ENCODE peak calls at places on chromosomes 16 and 17, in five cellular contexts. X is GM10248, W is fibroblast of mammary gland, Y is lung, P is Peyer's patch. U is an unnamed sample.

GRCh38 chr16:1825864-1826690 is 548 bp downstream of the HAGH start:
- DNase-seq in P (peak), X (peak), Y (no peak), W (peak), U (peak)

GRCh38 chr16:59259074-59259963 is 525.2 kb upstream of the GOT2 start:
- DNase-seq in Y (no peak), P (no peak), X (no peak), W (no peak), U (no peak)

GRCh38 chr17:57902800-57903759 is 52.1 kb downstream of the CUEDC1 start:
- DNase-seq in W (peak), P (peak), X (peak), Y (peak), U (peak)

GRCh38 chr17:70365098-70365583 is 195.8 kb downstream of the KCNJ2 start:
- DNase-seq in Y (no peak), W (peak), X (peak), P (no peak), U (peak)

GRCh38 chr17:41360291-41360995 is 9.2 kb downstream of the KRT33B start:
- DNase-seq in W (peak), P (no peak), X (no peak), Y (no peak), U (no peak)

GRCh38 chr17:47714773-47715396 is 18.2 kb upstream of the TBX21 start:
- DNase-seq in P (no peak), X (peak), Y (no peak), W (no peak), U (peak)

GRCh38 chr16:73032548-73033270 is 15.2 kb downstream of the ZFHX3 start:
- DNase-seq in P (no peak), W (no peak), Y (no peak), X (peak), U (peak)

GRCh38 chr16:53892155-53892554 is 188.2 kb downstream of the FTO start:
- DNase-seq in Y (peak), W (peak), X (peak), P (no peak), U (peak)

GRCh38 chr16:57828272-57829161 is 26.2 kb upstream of the KIFC3 start:
- DNase-seq in W (no peak), Y (no peak), X (no peak), P (no peak), U (no peak)

GRCh38 chr16:56938664-56939513 is 6.9 kb downstream of the HERPUD1 start:
- DNase-seq in P (no peak), Y (no peak), X (no peak), W (peak), U (no peak)

GRCh38 chr17:17402558-17402957 is 74.2 kb upstream of the MED9 start:
- DNase-seq in P (no peak), X (no peak), W (no peak), Y (no peak), U (no peak)

GRCh38 chr17:18968945-18969887 is 17.3 kb downstream of the SLC5A10 start:
- DNase-seq in X (no peak), W (peak), P (peak), Y (peak), U (no peak)

GRCh38 chr17:39820541-39820940 is 43.6 kb downstream of the IKZF3 start:
- DNase-seq in X (no peak), W (no peak), Y (no peak), P (no peak), U (no peak)

GRCh38 chr17:40100419-40100668 is at the start of gene NR1D1:
- DNase-seq in Y (no peak), P (no peak), W (no peak), X (no peak), U (no peak)

GRCh38 chr17:28313841-28314240 is 5.2 kb upstream of the TMEM97 start:
- DNase-seq in P (no peak), X (no peak), W (no peak), Y (no peak), U (no peak)

GRCh38 chr16:55297062-55297909 is 26.7 kb upstream of the IRX6 start:
- DNase-seq in P (no peak), W (peak), X (no peak), Y (no peak), U (no peak)

GRCh38 chr16:66618588-66618987 is 14.1 kb downstream of the CMTM3 start:
- DNase-seq in Y (no peak), X (no peak), W (peak), P (no peak), U (no peak)

GRCh38 chr16:63188076-63188771 is 1152.0 kb upstream of the CDH8 start:
- DNase-seq in W (no peak), P (no peak), Y (no peak), X (no peak), U (no peak)

GRCh38 chr17:49218941-49219913 is 8.7 kb downstream of the ABI3 start:
- DNase-seq in Y (no peak), W (no peak), X (peak), P (no peak), U (peak)

GRCh38 chr16:90084215-90084614 is 7.1 kb upstream of the PRDM7 start:
- DNase-seq in P (no peak), X (no peak), W (no peak), Y (no peak), U (no peak)

GRCh38 chr17:44552361-44552760 is 4.9 kb upstream of the FZD2 start:
- DNase-seq in X (no peak), W (no peak), P (peak), Y (no peak), U (no peak)

GRCh38 chr16:53899471-53899870 is 195.5 kb downstream of the FTO start:
- DNase-seq in X (no peak), P (no peak), Y (no peak), W (peak), U (no peak)

GRCh38 chr16:87586201-87586782 is 16.0 kb upstream of the JPH3 start:
- DNase-seq in Y (no peak), P (no peak), W (no peak), X (no peak), U (no peak)

GRCh38 chr17:32515677-32516383 is 29.0 kb downstream of the CDK5R1 start:
- DNase-seq in Y (no peak), X (peak), P (no peak), W (no peak), U (peak)

DNA sequence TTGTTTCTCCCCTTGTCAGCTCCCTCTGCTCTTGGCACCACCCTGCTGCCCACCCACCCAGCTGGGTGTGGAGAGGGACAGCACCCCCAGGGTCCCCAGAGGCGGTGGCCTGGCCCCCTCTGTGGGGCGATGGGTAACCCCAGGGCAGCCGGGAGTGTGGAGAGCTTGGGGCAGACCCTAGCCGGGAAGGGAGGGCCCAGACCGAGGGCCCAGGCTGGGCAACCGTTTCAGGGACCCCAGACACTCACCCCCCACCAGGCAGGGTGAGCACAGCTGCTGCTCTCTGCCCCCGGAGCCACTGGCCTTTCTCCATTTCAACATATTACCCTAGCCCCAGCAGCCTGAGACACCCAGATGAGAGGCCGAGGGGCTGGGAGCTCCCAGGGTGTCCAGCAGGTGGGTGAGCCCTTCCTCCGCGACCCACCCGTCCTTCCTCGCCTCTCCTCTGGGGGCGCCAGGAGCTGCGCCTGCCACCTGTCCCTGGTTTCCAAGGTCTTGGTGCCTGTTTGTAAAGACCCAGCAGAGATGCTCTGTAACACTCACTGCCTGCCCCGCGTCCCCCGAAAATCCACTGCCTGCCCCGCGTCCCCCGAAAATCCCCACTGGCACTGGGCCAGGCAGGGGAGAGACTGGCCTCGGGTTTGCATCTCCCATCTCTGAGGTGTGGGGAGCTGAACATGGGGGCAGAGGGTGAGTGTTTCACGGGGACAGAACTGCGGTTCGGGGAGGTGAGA is 45.4 kb downstream of the BAHCC1 start:
- DNase-seq in W (no peak), Y (no peak), P (no peak), X (peak), U (peak)
- TF ChIP-seq CTCF in W (peak), Y (no peak), P (no peak), X (peak), U (peak)

GRCh38 chr17:36835036-36835435 is 102.2 kb upstream of the LHX1 start:
- DNase-seq in X (no peak), P (no peak), W (no peak), Y (no peak), U (no peak)

GRCh38 chr17:36837193-36837592 is 100.1 kb upstream of the LHX1 start:
- DNase-seq in W (no peak), X (no peak), P (no peak), Y (no peak), U (no peak)

GRCh38 chr17:36839256-36839655 is 98.0 kb upstream of the LHX1 start:
- DNase-seq in W (no peak), Y (no peak), X (no peak), P (no peak), U (no peak)

GRCh38 chr17:36840796-36841195 is 96.5 kb upstream of the LHX1 start:
- DNase-seq in P (no peak), Y (no peak), W (no peak), X (no peak), U (no peak)

DNA sequence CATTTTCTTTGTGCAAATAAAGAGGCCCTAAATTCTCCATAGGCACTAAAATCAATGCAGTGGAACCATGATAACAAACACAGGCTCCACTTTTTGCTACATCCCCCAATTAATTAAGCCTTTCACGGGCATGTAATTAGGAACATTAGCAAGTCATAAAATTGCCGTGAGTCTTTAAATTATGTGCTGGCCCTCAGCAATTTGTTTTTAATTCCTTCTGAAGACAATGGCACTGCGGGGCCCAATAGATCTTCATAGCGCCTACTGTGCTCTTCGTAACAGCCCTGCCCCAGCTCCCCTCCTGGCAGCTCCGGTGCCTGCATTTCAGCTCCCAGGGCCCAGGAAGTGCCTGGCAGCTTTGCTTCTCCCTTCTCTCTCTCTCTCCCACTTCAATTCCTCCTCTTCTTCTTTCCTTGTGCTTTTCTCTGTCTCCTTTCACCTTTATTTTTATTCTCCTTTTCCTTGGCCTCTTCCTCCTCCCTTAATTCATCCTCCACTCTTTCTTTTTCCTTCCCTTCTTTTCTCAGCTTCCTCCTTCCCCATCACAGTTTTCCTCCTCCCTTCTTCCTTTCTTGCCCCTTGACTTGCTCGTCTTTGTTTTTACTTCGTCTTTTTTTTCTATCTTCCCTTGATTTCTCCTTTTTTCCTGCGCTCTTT is 99.5 kb upstream of the LHX1 start:
- DNase-seq in W (no peak), P (no peak), Y (no peak), X (no peak), U (no peak)
- TF ChIP-seq CTCF in W (no peak), P (no peak), Y (no peak), X (no peak), U (no peak)

GRCh38 chr16:48113471-48113870 is 42.3 kb downstream of the ABCC12 start:
- DNase-seq in P (no peak), X (no peak), Y (no peak), W (no peak), U (no peak)
- TF ChIP-seq CTCF in P (no peak), X (peak), Y (no peak), W (no peak), U (peak)

GRCh38 chr16:16171332-16171919 is 51.9 kb downstream of the ABCC6 start:
- DNase-seq in W (no peak), X (no peak), Y (no peak), P (no peak), U (no peak)

GRCh38 chr16:16166085-16166484 is 57.2 kb downstream of the ABCC6 start:
- DNase-seq in P (no peak), Y (no peak), X (no peak), W (no peak), U (no peak)

GRCh38 chr16:16166952-16167351 is 56.3 kb downstream of the ABCC6 start:
- DNase-seq in W (no peak), X (no peak), Y (no peak), P (no peak), U (no peak)

GRCh38 chr16:16169615-16170014 is 53.7 kb downstream of the ABCC6 start:
- DNase-seq in Y (no peak), P (no peak), W (no peak), X (no peak), U (no peak)

DNA sequence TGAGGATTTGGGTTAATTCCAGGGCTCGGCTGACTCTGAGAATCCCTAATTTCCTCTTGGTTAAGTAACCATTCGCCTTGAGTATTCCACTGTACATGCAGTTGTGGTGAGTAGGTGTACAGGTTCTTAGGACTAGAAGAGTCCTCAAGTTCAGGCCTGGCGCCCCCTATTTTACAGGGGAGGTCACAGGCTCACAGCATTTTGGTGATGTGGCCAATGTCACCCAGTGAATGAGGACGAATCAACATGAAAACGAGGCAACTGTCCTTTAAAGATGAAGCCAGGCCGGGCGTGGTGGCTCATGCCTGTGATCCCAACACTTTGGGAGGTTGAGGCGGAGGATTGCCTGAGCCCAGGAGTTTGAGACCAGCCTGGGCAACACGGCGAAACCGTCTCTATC is 55.4 kb downstream of the ABCC6 start:
- DNase-seq in Y (no peak), W (no peak), X (no peak), P (no peak), U (no peak)
- TF ChIP-seq CTCF in Y (no peak), W (no peak), X (no peak), P (no peak), U (peak)

DNA sequence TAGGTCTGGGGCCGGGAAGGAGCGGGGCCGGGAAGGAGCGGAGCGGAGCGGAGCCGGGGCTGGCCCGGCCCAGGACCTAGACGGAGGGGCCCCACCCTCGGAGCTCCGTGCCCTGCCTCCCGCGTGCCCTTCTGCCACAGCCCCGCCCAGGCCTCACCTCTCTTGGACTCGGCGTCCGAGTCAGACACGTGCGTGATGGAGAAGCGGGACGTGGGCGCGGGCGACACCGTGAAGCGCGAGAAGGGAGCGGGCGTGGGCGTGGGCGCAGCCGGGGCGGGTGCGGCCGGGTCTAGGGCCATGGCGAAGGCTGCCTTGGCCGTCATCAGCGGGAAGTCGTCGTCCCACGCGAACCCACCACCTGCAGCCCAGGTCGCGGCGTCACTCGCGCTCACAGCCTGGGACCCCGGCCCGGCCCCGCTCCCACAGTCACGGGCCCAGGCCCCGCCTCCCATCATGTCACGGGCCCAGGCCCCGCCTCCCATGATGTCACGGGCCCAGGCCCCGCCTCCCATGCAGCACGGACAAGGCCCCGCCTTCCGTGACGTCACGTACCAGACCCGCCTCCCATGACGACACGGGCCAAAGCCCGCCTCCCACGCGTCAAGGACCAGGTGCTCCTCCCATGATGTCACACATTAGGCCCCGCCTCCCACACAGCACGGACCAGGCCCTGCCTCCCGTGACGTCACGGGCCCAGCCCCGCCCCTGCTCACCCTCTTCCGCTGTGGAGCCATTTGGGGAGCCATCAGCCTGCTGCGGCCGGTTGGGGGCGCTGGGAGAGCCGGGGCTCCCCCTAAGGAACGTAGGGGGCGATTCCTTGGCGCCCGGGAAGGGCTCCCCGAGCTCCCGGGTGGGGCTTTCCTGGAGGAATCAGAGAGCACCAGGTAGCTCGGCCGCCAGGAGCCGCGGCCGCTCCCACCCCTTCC is 45.8 kb upstream of the PVALEF start:
- DNase-seq in X (peak), P (no peak), Y (peak), W (peak), U (peak)
- TF ChIP-seq CTCF in X (no peak), P (no peak), Y (no peak), W (no peak), U (no peak)

GRCh38 chr17:81257533-81257932 is 18.4 kb downstream of the NDUFAF8 start:
- DNase-seq in P (no peak), W (no peak), X (no peak), Y (no peak), U (no peak)

GRCh38 chr17:81252336-81253329 is 13.5 kb downstream of the NDUFAF8 start:
- DNase-seq in P (no peak), X (no peak), W (no peak), Y (no peak), U (no peak)

GRCh38 chr17:81253358-81254131 is 14.4 kb downstream of the NDUFAF8 start:
- DNase-seq in W (peak), Y (peak), P (no peak), X (peak), U (peak)

GRCh38 chr17:81256616-81257015 is 17.5 kb downstream of the NDUFAF8 start:
- DNase-seq in W (peak), P (no peak), X (no peak), Y (no peak), U (no peak)

DNA sequence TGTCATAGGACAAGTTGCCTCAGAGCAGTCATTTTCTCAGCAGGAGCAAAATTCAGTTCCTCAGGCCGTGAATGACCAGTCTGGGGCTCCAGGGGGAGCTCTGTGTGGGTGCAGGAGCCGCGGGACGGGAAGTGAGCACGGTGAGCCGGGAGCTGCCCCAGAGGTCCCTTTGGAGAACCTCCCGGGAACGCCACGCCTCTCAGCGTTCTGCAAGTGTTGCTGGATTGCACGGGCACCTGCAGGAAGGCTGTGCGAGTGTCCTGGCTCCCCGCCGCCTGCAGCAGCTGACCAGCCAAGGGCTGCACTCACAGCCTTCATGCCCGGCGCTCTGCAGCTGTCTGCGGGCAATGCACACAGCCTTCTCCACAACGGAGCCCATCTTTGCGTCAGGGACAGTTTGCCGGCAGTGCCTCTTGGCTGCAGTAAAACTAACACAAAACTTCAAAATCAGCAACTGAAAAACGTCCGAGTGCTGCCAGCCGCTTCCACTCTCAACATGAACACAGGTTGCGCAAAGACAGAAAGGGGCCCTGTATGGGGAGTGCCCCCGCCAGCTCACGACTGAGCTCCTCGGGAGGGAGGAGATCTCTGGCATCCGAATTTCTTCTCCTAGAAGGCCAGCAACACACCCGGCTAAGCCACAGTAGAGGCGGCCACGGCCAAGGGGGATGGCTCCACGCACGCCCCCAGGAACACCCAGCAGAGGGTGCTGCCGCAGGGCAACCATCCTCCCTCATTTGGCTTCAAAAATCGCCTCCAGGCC is 16.0 kb downstream of the NDUFAF8 start:
- DNase-seq in P (peak), Y (peak), W (peak), X (no peak), U (no peak)
- TF ChIP-seq CTCF in P (peak), Y (no peak), W (peak), X (peak), U (no peak)

GRCh38 chr16:69097425-69097824 is 8.0 kb upstream of the HAS3 start:
- DNase-seq in P (no peak), Y (no peak), W (peak), X (no peak), U (no peak)
- TF ChIP-seq CTCF in P (no peak), Y (no peak), W (no peak), X (no peak), U (no peak)

U was measured in GM13977.